ENCODE peak calls at places on chromosome 13, in four cellular contexts. X is left lung, L is psoas muscle, Z is aorta. E is an unnamed sample.

GRCh38 chr13:72104656-72105180 is 237.7 kb upstream of the DACH1 start:
- DNase-seq in X (no peak), L (no peak), Z (no peak), E (no peak)

GRCh38 chr13:42832341-42833153 is 51.2 kb downstream of the FAM216B start:
- DNase-seq in X (peak; percentile 68), L (no peak), Z (peak; percentile 49), E (no peak)

GRCh38 chr13:37277435-37278144 is 172.1 kb upstream of the CSNK1A1L start:
- DNase-seq in X (no peak), L (no peak), Z (no peak), E (no peak)

GRCh38 chr13:30692108-30692507 is 43.2 kb upstream of the ALOX5AP start:
- DNase-seq in X (no peak), L (no peak), Z (no peak), E (no peak)

GRCh38 chr13:77325371-77325941 is 1.4 kb downstream of the MYCBP2 start:
- DNase-seq in X (no peak), L (no peak), Z (no peak), E (no peak)

GRCh38 chr13:37617162-37617561 is 18.6 kb upstream of the POSTN start:
- DNase-seq in X (no peak), L (no peak), Z (no peak), E (no peak)

GRCh38 chr13:113742000-113742441 is 17.0 kb upstream of the TMEM255B start:
- DNase-seq in X (peak; percentile 71), L (no peak), Z (peak; percentile 78), E (peak; percentile 90)

GRCh38 chr13:70864731-70865130 is 756.5 kb upstream of the KLHL1 start:
- DNase-seq in X (no peak), L (no peak), Z (no peak), E (no peak)

GRCh38 chr13:36712785-36713184 is 39.0 kb downstream of the SERTM1 start:
- DNase-seq in X (no peak), L (no peak), Z (no peak), E (no peak)

GRCh38 chr13:112444001-112444311 is 67.8 kb downstream of the SPACA7 start:
- DNase-seq in X (no peak), L (peak; percentile 63), Z (no peak), E (peak; percentile 96)

GRCh38 chr13:112245179-112245724 is 130.9 kb upstream of the SPACA7 start:
- DNase-seq in X (no peak), L (no peak), Z (no peak), E (peak; percentile 35)

GRCh38 chr13:32060319-32060924 is 28.8 kb downstream of the FRY start:
- DNase-seq in X (no peak), L (peak; percentile 53), Z (no peak), E (no peak)

GRCh38 chr13:44141213-44141724 is 232.4 kb upstream of the SERP2 start:
- DNase-seq in X (no peak), L (no peak), Z (no peak), E (no peak)

GRCh38 chr13:66312312-66313087 is 917.6 kb downstream of the PCDH9 start:
- DNase-seq in X (no peak), L (no peak), Z (no peak), E (no peak)

GRCh38 chr13:75308222-75308621 is 173.7 kb downstream of the TBC1D4 start:
- DNase-seq in X (no peak), L (no peak), Z (no peak), E (no peak)

GRCh38 chr13:111269508-111269907 is 50.9 kb upstream of the TEX29 start:
- DNase-seq in X (no peak), L (no peak), Z (no peak), E (peak; percentile 72)

GRCh38 chr13:27745301-27745700 is 47.0 kb upstream of the GSX1 start:
- DNase-seq in X (no peak), L (no peak), Z (no peak), E (peak; percentile 40)

GRCh38 chr13:45751882-45752281 is 49.8 kb downstream of the CBY2 start:
- DNase-seq in X (no peak), L (no peak), Z (no peak), E (no peak)

GRCh38 chr13:109199280-109199679 is 569.9 kb downstream of the MYO16 start:
- DNase-seq in X (no peak), L (no peak), Z (no peak), E (no peak)

GRCh38 chr13:29743229-29743786 is 107.1 kb downstream of the UBL3 start:
- DNase-seq in X (no peak), L (peak; percentile 80), Z (peak; percentile 61), E (no peak)

GRCh38 chr13:43305416-43305815 is 282.0 kb downstream of the DNAJC15 start:
- DNase-seq in X (no peak), L (no peak), Z (no peak), E (no peak)

GRCh38 chr13:75079226-75079625 is 402.7 kb downstream of the TBC1D4 start:
- DNase-seq in X (no peak), L (no peak), Z (no peak), E (no peak)

GRCh38 chr13:33445024-33445423 is 159.5 kb upstream of the STARD13 start:
- DNase-seq in X (no peak), L (no peak), Z (no peak), E (no peak)

GRCh38 chr13:26022538-26023292 is 29.1 kb downstream of the SHISA2 start:
- DNase-seq in X (peak; percentile 83), L (peak; percentile 94), Z (peak; percentile 84), E (no peak)

GRCh38 chr13:43307921-43308433 is 284.6 kb downstream of the DNAJC15 start:
- DNase-seq in X (peak; percentile 81), L (peak; percentile 91), Z (peak; percentile 91), E (no peak)

GRCh38 chr13:69948016-69948415 is 159.6 kb upstream of the ATXN8OS start:
- DNase-seq in X (no peak), L (no peak), Z (no peak), E (no peak)

GRCh38 chr13:99998261-99998660 is 16.7 kb downstream of the ZIC2 start:
- DNase-seq in X (no peak), L (no peak), Z (no peak), E (peak; percentile 39)
- H3K27me3 ChIP-seq in X (peaks cover 68% of the 10 kb centered on the region), L (peaks cover 98% of the 10 kb centered on the region), Z (no peaks in the 10 kb centered on the region), E (peaks cover 35% of the 10 kb centered on the region)

GRCh38 chr13:40484101-40484800 is 182.2 kb downstream of the FOXO1 start:
- DNase-seq in X (no peak), L (no peak), Z (no peak), E (no peak)
- H3K4me3 ChIP-seq in X (no peak overlapping the region), L (no peak overlapping the region), Z (no peak overlapping the region), E (no peak overlapping the region)

DNA sequence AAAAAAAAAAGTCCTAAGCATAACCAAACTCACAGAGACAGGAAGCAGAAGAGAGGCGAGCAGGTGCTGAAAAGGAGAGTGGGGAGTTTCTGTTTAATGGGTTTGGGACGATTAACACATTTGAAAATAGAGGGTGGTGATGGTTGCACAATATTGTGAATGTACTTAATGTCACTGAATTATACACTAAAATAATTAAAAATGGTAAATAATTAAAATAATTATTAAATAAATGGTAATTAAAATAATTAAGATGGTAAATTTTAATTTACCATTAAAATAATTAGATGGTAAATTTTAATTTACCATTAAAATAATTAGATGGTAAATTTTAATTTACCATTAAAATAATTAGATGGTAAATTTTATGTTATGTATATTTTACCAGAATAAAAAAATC is 74.8 kb upstream of the XPO4 start:
- DNase-seq in X (no peak), L (no peak), Z (no peak), E (no peak)
- H3K36me3 ChIP-seq in X (peaks cover 97% of the 10 kb centered on the region), L (peaks cover 14% of the 10 kb centered on the region), Z (peaks cover 2% of the 10 kb centered on the region), E (peaks cover 28% of the 10 kb centered on the region)

GRCh38 chr13:106095919-106096318 is 439.5 kb downstream of the EFNB2 start:
- DNase-seq in X (no peak), L (no peak), Z (no peak), E (no peak)
- H3K27me3 ChIP-seq in X (no peaks in the 10 kb centered on the region), L (no peaks in the 10 kb centered on the region), Z (no peaks in the 10 kb centered on the region), E (no peaks in the 10 kb centered on the region)

GRCh38 chr13:50116430-50116973 is 101.3 kb downstream of the KCNRG start:
- DNase-seq in X (no peak), L (no peak), Z (no peak), E (no peak)
- H3K4me3 ChIP-seq in X (no peak overlapping the region), L (no peak overlapping the region), Z (no peak overlapping the region), E (no peak overlapping the region)

GRCh38 chr13:52177276-52177675 is 17.9 kb upstream of the NEK3 start:
- DNase-seq in X (no peak), L (no peak), Z (no peak), E (no peak)

GRCh38 chr13:52179925-52180324 is 20.5 kb upstream of the NEK3 start:
- DNase-seq in X (no peak), L (no peak), Z (no peak), E (no peak)
- H3K36me3 ChIP-seq in X (peaks cover 58% of the 10 kb centered on the region), L (no peaks in the 10 kb centered on the region), Z (peaks cover 2% of the 10 kb centered on the region), E (peaks cover 3% of the 10 kb centered on the region)

GRCh38 chr13:57632276-57633140 is 964 bp downstream of the PCDH17 start:
- DNase-seq in X (no peak), L (peak; percentile 46), Z (peak; percentile 41), E (peak; percentile 67)

GRCh38 chr13:57635541-57635940 is 4.0 kb downstream of the PCDH17 start:
- DNase-seq in X (no peak), L (no peak), Z (no peak), E (no peak)

GRCh38 chr13:57633141-57633949 is 1.8 kb downstream of the PCDH17 start:
- DNase-seq in X (peak; percentile 38), L (peak; percentile 74), Z (peak; percentile 57), E (peak; percentile 88)

GRCh38 chr13:57634829-57635165 is 3.3 kb downstream of the PCDH17 start:
- DNase-seq in X (no peak), L (peak; percentile 47), Z (peak; percentile 46), E (peak; percentile 33)

DNA sequence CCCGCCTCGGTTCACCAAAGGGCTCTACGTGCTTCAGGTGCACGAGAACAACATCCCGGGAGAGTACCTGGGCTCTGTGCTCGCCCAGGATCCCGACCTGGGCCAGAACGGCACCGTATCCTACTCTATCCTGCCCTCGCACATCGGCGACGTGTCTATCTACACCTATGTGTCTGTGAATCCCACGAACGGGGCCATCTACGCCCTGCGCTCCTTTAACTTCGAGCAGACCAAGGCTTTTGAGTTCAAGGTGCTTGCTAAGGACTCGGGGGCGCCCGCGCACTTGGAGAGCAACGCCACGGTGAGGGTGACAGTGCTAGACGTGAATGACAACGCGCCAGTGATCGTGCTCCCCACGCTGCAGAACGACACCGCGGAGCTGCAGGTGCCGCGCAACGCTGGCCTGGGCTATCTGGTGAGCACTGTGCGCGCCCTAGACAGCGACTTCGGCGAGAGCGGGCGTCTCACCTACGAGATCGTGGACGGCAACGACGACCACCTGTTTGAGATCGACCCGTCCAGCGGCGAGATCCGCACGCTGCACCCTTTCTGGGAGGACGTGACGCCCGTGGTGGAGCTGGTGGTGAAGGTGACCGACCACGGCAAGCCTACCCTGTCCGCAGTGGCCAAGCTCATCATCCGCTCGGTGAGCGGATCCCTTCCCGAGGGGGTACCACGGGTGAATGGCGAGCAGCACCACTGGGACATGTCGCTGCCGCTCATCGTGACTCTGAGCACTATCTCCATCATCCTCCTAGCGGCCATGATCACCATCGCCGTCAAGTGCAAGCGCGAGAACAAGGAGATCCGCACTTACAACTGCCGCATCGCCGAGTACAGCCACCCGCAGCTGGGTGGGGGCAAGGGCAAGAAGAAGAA is 2.6 kb downstream of the PCDH17 start:
- DNase-seq in X (no peak), L (no peak), Z (peak; percentile 42), E (peak; percentile 48)
- H3K27me3 ChIP-seq in X (peaks cover 53% of the 10 kb centered on the region), L (peaks cover 53% of the 10 kb centered on the region), Z (no peaks in the 10 kb centered on the region), E (peaks cover 70% of the 10 kb centered on the region)